ENCODE peak calls at places on chromosomes 6 and 20, in nine cellular contexts. G is activated CD4-positive, CD25-positive, alpha-beta regulatory T cell; O is Kasumi-1; J is M059J; X is NCI-H2029; D is HAP-1; W is ureter; Y is C1 segment of cervical spinal cord; C is NCI-H1105. N is an unnamed sample.

GRCh38 chr6:159899994-159900745 is 9.4 kb downstream of the MAS1 start:
- DNase-seq in G (no peak), O (no peak), J (peak), X (no peak), D (no peak), W (no peak), Y (no peak), C (no peak), N (no peak)

GRCh38 chr6:44199883-44200282 is 16.8 kb upstream of the MYMX start:
- DNase-seq in G (no peak), O (no peak), J (no peak), X (no peak), D (no peak), W (no peak), Y (no peak), C (no peak), N (no peak)

GRCh38 chr6:45563092-45563491 is 185.4 kb upstream of the SUPT3H start:
- DNase-seq in G (no peak), O (no peak), J (no peak), X (no peak), D (no peak), W (no peak), Y (no peak), C (no peak), N (no peak)

GRCh38 chr6:84976516-84977420 is 212.4 kb upstream of the TBX18 start:
- DNase-seq in G (no peak), O (no peak), J (no peak), X (peak), D (no peak), W (no peak), Y (no peak), C (no peak), N (no peak)

GRCh38 chr6:160027931-160028330 is 59.0 kb downstream of the IGF2R start:
- DNase-seq in G (no peak), O (no peak), J (no peak), X (no peak), D (no peak), W (no peak), Y (no peak), C (no peak), N (no peak)

GRCh38 chr6:137115653-137116052 is 57.8 kb downstream of the IL22RA2 start:
- DNase-seq in G (no peak), O (no peak), J (no peak), X (peak), D (no peak), W (no peak), Y (no peak), C (peak), N (no peak)

GRCh38 chr20:9743871-9744270 is 95.0 kb downstream of the PAK5 start:
- DNase-seq in G (no peak), O (no peak), J (no peak), X (no peak), D (no peak), W (no peak), Y (no peak), C (no peak), N (no peak)

GRCh38 chr6:38508894-38509293 is 130.8 kb downstream of the BTBD9 start:
- DNase-seq in G (no peak), O (peak), J (peak), X (peak), D (no peak), W (no peak), Y (no peak), C (no peak), N (no peak)

GRCh38 chr6:27209659-27210269 is 37.7 kb upstream of the PRSS16 start:
- DNase-seq in G (no peak), O (no peak), J (no peak), X (no peak), D (no peak), W (no peak), Y (no peak), C (no peak), N (no peak)

GRCh38 chr6:16697437-16698162 is 63.7 kb downstream of the ATXN1 start:
- DNase-seq in G (no peak), O (no peak), J (no peak), X (no peak), D (peak), W (no peak), Y (no peak), C (no peak), N (no peak)

GRCh38 chr6:29763491-29764289 is 40.5 kb downstream of the HLA-F start:
- DNase-seq in G (no peak), O (no peak), J (peak), X (no peak), D (no peak), W (no peak), Y (no peak), C (no peak), N (no peak)

N was measured in T follicular helper cell.